ENCODE peak calls at places on chromosome 17, in four cellular contexts. Z is HepG2, B is K562, D is GM12878. K is an unnamed sample.

GRCh38 chr17:36937961-36938565 is 788 bp downstream of the LHX1 start:
- DNase-seq in B (peak; percentile 37), Z (no peak), D (no peak), K (no peak)

GRCh38 chr17:44356241-44356640 is 7.4 kb downstream of the FAM171A2 start:
- DNase-seq in D (no peak), B (no peak), Z (no peak), K (no peak)

GRCh38 chr17:31593806-31594205 is 202.3 kb downstream of the RAB11FIP4 start:
- DNase-seq in B (no peak), Z (no peak), D (no peak), K (no peak)

GRCh38 chr17:1998426-1998784 is 26.7 kb downstream of the RTN4RL1 start:
- DNase-seq in Z (no peak), B (no peak), D (no peak), K (no peak)

GRCh38 chr17:59439711-59440110 is 108.3 kb downstream of the YPEL2 start:
- DNase-seq in B (no peak), D (no peak), Z (no peak), K (no peak)

GRCh38 chr17:47959825-47960655 is 2.4 kb upstream of the PRR15L start:
- DNase-seq in D (no peak), Z (no peak), B (no peak), K (no peak)

GRCh38 chr17:37066322-37066905 is 117.7 kb downstream of the AATF start:
- DNase-seq in D (no peak), Z (no peak), B (no peak), K (no peak)

GRCh38 chr17:61381537-61381936 is 18.1 kb upstream of the TBX2 start:
- DNase-seq in Z (no peak), D (no peak), B (no peak), K (no peak)

GRCh38 chr17:75559958-75560533 is 27.6 kb upstream of the MYO15B start:
- DNase-seq in Z (no peak), D (no peak), B (no peak), K (no peak)

GRCh38 chr17:6497496-6498221 is 53.4 kb downstream of the PIMREG start:
- DNase-seq in D (no peak), Z (no peak), B (no peak), K (no peak)

GRCh38 chr17:348692-349425 is 3.7 kb downstream of the RPH3AL start:
- DNase-seq in D (no peak), Z (peak; percentile 81), B (no peak), K (peak; percentile 78)

GRCh38 chr17:63634816-63635215 is 12.6 kb downstream of the MAP3K3 start:
- DNase-seq in D (no peak), B (no peak), Z (no peak), K (no peak)

GRCh38 chr17:37458805-37459204 is 30.9 kb upstream of the DUSP14 start:
- DNase-seq in D (no peak), Z (no peak), B (no peak), K (no peak)

DNA sequence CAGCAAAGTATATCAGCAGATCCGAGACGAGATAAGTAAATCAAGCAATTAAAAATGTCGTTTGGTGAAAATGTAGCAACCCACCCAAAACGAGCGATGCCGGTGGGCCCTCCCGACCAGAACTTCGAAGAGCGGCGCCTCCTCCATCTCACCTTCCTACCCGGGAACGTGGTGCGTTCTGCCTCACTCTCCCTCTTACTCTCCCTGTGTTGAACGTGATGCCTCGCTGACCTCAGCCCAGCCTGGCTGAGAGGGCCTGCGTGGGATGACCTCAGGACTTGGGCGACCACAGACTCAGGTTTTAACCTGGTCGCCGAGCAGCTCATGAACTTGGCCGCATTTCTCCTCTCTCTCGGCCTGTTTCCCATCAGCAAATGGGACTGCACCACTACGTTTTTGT is 69.8 kb upstream of the RPL38 start:
- DNase-seq in B (no peak), D (no peak), Z (no peak), K (no peak)
- TF ChIP-seq ESRRA in B (no peak), D (no peak), Z (no peak), K (no peak)

DNA sequence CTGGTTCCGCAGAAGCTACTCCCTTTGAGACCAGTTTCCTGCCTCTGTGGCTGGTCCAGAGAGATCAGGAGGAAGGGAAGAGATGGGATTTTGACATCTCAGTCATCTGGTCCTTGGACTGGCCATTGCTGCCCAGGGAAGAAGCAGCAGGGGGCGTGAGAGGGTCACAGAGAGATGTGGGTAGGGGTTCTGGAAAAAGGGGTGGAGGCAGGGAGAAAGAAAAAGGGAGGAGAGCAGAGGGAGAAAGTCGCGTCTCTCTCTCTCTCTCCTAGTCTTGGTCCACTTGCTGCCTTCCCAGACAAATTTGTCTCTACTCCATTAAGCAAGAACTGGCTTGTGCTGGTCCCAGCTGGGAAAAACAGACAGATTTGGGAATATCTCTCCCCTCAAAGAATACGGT is 4.4 kb downstream of the SHBG start:
- DNase-seq in Z (no peak), B (peak; percentile 70), D (no peak), K (peak; percentile 87)
- TF ChIP-seq RAD21 in Z (peak; percentile 60), B (peak; percentile 57), D (peak; percentile 47), K (peak; percentile 61)

GRCh38 chr17:79100405-79100804 is 25.8 kb downstream of the ENGASE start:
- DNase-seq in D (no peak), Z (no peak), B (no peak), K (no peak)
- TF ChIP-seq ESRRA in D (no peak), Z (no peak), B (no peak), K (no peak)

GRCh38 chr17:79956853-79957252 is 78.8 kb downstream of the TBC1D16 start:
- DNase-seq in B (no peak), D (no peak), Z (no peak), K (no peak)
- TF ChIP-seq RAD21 in B (no peak), D (no peak), Z (no peak), K (no peak)

GRCh38 chr17:10033449-10033848 is 128.4 kb upstream of the RCVRN start:
- DNase-seq in D (no peak), B (no peak), Z (no peak), K (no peak)
- TF ChIP-seq ESRRA in D (no peak), B (no peak), Z (no peak), K (no peak)

GRCh38 chr17:70609566-70609965 is 440.2 kb downstream of the KCNJ2 start:
- DNase-seq in D (no peak), B (no peak), Z (no peak), K (no peak)
- TF ChIP-seq RAD21 in D (no peak), B (no peak), Z (no peak), K (no peak)

GRCh38 chr17:80851277-80851925 is 140.2 kb upstream of the CHMP6 start:
- DNase-seq in B (no peak), Z (no peak), D (no peak), K (no peak)

GRCh38 chr17:80854220-80854619 is 137.4 kb upstream of the CHMP6 start:
- DNase-seq in Z (no peak), B (no peak), D (no peak), K (no peak)

GRCh38 chr17:80852476-80853015 is 139.1 kb upstream of the CHMP6 start:
- DNase-seq in B (no peak), D (no peak), Z (no peak), K (no peak)

GRCh38 chr17:80850817-80851216 is 140.8 kb upstream of the CHMP6 start:
- DNase-seq in D (no peak), B (no peak), Z (no peak), K (no peak)

GRCh38 chr17:80853076-80853475 is 138.6 kb upstream of the CHMP6 start:
- DNase-seq in B (no peak), Z (no peak), D (no peak), K (no peak)
- TF ChIP-seq ESRRA in B (no peak), Z (no peak), D (no peak), K (no peak)

DNA sequence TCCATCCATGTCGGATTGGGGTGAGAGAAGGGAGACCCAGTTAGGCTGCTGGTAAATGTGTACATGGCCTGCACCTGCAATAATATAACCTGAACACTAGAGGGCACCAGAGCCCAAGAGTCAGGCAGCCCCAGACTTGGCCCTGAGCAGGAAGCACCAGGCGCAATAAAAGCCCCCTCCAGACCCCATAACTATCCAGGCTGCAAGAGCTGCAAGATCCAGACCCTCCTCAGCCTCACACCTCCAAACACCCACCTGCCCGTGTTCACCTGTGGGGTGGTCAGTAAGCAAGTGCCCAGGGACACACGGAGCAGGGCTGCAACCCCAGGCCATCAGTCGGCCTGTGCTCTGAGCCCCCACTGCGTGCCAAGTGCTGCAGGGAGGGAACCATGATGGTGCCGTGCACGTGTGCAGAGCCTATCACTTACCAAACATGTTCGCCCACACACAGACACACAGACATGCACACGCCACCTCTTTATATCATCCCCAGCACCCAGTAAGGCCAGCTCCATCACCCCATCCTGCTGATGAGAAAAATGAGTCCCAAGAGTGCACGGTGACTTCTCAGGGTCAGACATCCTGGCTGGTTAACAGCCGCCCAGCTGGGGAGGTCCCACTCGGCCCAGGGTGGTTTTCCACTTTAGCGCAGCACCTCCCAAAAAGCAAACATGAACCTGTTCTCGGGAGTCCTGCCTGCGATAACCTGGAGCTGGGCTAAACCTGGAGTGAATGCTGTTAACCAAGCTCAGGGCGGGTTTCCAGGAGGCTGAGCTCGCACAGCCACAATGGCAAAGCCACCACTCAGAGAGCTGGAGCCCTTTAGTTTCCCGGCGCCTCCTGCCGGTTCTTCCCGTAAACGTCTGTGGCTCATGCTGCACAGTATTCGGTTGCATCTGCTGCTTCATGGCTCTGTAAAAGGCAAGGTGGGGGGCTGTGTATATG is 439.8 kb downstream of the SOX9 start:
- DNase-seq in D (no peak), B (peak; percentile 81), Z (peak; percentile 68), K (peak; percentile 87)
- TF ChIP-seq RAD21 in D (peak; percentile 83), B (peak; percentile 66), Z (peak; percentile 97), K (peak; percentile 99)

DNA sequence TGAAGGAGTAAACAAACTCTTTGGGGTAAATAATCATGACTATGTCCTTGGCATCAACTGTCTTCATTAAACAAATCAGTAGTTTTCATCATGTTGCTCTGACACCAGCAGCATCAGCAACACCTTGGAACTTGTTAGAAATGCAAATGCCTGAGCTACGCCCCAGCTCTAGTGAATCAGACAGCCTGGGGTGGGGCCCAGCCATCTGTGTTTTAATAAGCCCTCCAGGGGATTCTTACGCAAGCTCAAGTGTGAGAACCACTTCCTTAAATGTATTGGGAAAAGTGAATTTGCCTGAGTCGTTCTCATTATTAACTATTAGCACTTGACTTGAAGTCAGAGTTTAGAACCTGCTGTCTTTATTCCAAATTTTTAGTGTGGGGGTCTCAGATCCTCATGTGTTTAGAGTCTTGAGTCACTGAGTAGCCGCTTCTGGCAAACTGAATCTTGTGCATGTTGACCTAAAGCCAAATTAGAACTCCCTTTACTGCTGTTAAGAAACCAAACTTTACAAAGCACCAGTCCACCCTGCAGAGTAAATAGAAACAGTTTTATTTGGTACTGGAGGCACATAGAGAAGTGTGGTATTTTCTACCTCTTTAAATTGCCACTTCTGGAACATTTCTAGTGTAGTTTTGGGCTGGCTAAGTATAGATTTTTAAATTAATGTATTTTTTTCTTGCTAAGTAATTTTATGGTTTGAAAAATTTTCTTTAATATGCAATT is 137.4 kb upstream of the COX10 start:
- DNase-seq in Z (no peak), D (no peak), B (no peak), K (no peak)
- TF ChIP-seq ESRRA in Z (no peak), D (no peak), B (no peak), K (no peak)

GRCh38 chr17:80254396-80255241 is 6.0 kb upstream of the RNF213 start:
- DNase-seq in B (peak; percentile 72), D (peak; percentile 86), Z (peak; percentile 88), K (peak; percentile 97)
- TF ChIP-seq RAD21 in B (peak; percentile 22), D (no peak), Z (no peak), K (peak; percentile 29)